ENCODE peak calls at places on chromosome 11, in eight cellular contexts. T is A549; Q is heart left ventricle; R is CD8-positive, alpha-beta T cell; B is endodermal cell; V is transverse colon; I is OCI-LY7; A is tibial nerve. J is an unnamed sample. For H3K4me1 and H3K9me3, the result is how much of the 10 kb centered on the place peaks cover.

GRCh38 chr11:14371249-14371648 is 12.3 kb upstream of the RRAS2 start:
- DNase-seq in T (no peak), Q (no peak), R (no peak), B (no peak), V (no peak), I (no peak), A (no peak), J (no peak)

GRCh38 chr11:71429701-71430100 is 18.5 kb downstream of the DHCR7 start:
- DNase-seq in T (no peak), Q (no peak), R (no peak), B (no peak), V (no peak), I (no peak), A (no peak), J (no peak)

GRCh38 chr11:47572715-47573255 is 6.0 kb downstream of the KBTBD4 start:
- DNase-seq in T (no peak), Q (no peak), R (no peak), B (no peak), V (no peak), I (no peak), A (no peak), J (no peak)

GRCh38 chr11:2302280-2302843 is 549 bp downstream of the TSPAN32 start:
- DNase-seq in T (no peak), Q (peak), R (peak), B (peak), V (no peak), I (no peak), A (no peak), J (peak)

GRCh38 chr11:57116654-57117053 is 65.1 kb upstream of the LRRC55 start:
- DNase-seq in T (peak), Q (no peak), R (no peak), B (peak), V (peak), I (peak), A (no peak), J (peak)

GRCh38 chr11:96706761-96707160 is 316.9 kb downstream of the JRKL start:
- DNase-seq in T (no peak), Q (no peak), R (no peak), B (no peak), V (no peak), I (no peak), A (no peak), J (no peak)

GRCh38 chr11:45924036-45924915 is 1.8 kb downstream of the LARGE2 start:
- DNase-seq in T (no peak), Q (no peak), R (no peak), B (peak), V (peak), I (no peak), A (peak), J (no peak)

GRCh38 chr11:9462172-9462799 is 1.5 kb downstream of the ZNF143 start:
- DNase-seq in T (no peak), Q (no peak), R (no peak), B (no peak), V (no peak), I (peak), A (no peak), J (no peak)

GRCh38 chr11:128759597-128759996 is 65.7 kb downstream of the FLI1 start:
- DNase-seq in T (no peak), Q (no peak), R (no peak), B (no peak), V (no peak), I (no peak), A (no peak), J (no peak)

GRCh38 chr11:16669799-16670415 is 68.5 kb upstream of the C11orf58 start:
- DNase-seq in T (peak), Q (no peak), R (no peak), B (peak), V (no peak), I (no peak), A (no peak), J (no peak)

GRCh38 chr11:74506823-74507222 is 13.3 kb upstream of the LIPT2 start:
- DNase-seq in T (no peak), Q (no peak), R (no peak), B (peak), V (no peak), I (no peak), A (no peak), J (no peak)

DNA sequence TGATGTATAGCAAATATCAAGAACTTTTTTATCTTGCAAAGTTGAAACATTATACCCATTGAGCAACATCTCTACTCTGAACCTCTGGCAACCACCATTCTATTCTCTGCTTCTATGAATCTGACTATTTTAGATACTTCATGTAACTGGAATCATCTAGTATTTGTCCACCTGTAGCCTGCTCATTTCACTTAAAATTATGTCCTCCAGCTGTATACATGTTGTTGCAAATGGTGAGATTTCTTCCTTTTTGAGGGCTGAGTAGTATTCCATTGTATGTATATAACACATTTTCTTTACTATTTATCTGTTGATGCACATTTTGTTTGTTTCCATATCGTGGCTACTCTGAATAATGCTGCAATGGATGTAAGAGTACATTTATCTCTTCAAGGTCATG is 476.3 kb upstream of the LRRC4C start:
- DNase-seq in T (no peak), Q (no peak), R (no peak), B (no peak), V (no peak), I (no peak), A (no peak), J (no peak)
- H3K4me1 ChIP-seq in T (under half), Q (under half), R (under half), B (under half), V (under half), I (under half), A (under half), J (under half)

GRCh38 chr11:64870176-64870892 is 8.1 kb downstream of the EHD1 start:
- DNase-seq in T (no peak), Q (no peak), R (no peak), B (peak), V (peak), I (no peak), A (no peak), J (no peak)

GRCh38 chr11:64868904-64869570 is 9.4 kb downstream of the EHD1 start:
- DNase-seq in T (peak), Q (no peak), R (no peak), B (no peak), V (no peak), I (peak), A (no peak), J (no peak)

GRCh38 chr11:64872790-64873488 is 5.5 kb downstream of the EHD1 start:
- DNase-seq in T (no peak), Q (no peak), R (no peak), B (no peak), V (peak), I (peak), A (no peak), J (no peak)

GRCh38 chr11:64869571-64870175 is 8.7 kb downstream of the EHD1 start:
- DNase-seq in T (no peak), Q (no peak), R (no peak), B (peak), V (no peak), I (no peak), A (no peak), J (peak)

DNA sequence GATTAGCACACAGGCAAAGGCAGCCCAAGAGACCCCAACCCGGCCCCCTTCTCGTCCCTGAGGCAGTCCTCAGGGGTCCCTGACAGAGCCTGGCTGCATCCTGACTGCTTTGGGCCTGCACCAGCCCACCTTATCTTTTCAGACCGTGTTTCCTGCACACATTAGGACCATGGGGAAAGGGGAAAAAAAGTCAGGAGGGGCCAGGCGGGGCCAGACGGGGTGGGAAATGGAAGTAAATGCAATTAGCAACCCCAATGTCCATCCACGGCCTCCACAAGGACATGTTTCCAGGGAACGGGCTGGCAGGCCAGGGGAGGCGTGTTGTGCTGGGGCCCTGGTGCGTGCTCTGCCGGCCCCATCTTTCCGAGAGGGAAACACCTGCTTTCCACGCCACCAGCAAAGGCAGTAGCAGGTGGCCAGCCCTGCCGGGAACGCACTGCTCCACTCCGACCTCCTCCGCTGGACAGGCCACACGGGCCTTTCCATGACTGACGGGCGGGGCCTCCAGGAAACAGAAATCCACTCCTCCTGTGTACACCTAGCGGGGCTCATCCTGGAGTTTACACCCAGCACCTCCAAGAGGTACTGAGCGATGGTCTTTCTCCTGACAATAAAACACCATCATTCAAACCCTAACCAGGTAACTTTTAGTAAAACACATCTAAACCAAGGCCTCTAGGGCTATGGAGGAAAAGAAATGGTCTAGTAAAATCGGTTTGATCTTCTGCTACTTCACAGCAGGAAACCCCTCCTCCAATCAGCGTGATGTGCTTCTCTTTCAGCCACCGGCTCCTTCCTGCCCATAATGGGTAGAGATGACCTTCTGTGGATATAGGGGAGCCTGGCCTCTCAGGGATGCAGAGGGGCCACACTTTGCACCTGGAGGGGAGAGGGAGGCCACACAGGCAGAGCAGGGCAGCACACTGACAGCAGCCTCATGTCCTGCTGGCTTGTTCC is 7.2 kb downstream of the EHD1 start:
- DNase-seq in T (no peak), Q (no peak), R (no peak), B (no peak), V (peak), I (no peak), A (no peak), J (no peak)
- H3K4me3 ChIP-seq in T (no peak), Q (peak), R (peak), B (no peak), V (no peak), I (peak), A (peak), J (no peak)

GRCh38 chr11:91960770-91961169 is 263.8 kb upstream of the FAT3 start:
- DNase-seq in T (no peak), Q (no peak), R (no peak), B (no peak), V (no peak), I (no peak), A (no peak), J (no peak)

GRCh38 chr11:91956711-91957110 is 267.9 kb upstream of the FAT3 start:
- DNase-seq in T (no peak), Q (no peak), R (no peak), B (no peak), V (no peak), I (no peak), A (no peak), J (no peak)

GRCh38 chr11:91955206-91955605 is 269.4 kb upstream of the FAT3 start:
- DNase-seq in T (no peak), Q (no peak), R (no peak), B (no peak), V (no peak), I (no peak), A (no peak), J (no peak)

GRCh38 chr11:91959411-91959810 is 265.2 kb upstream of the FAT3 start:
- DNase-seq in T (no peak), Q (no peak), R (no peak), B (peak), V (no peak), I (no peak), A (no peak), J (no peak)
- H3K9me3 ChIP-seq in T (under half), Q (under half), R (under half), B (half or more), V (under half), I (under half), A (under half), J (under half)

GRCh38 chr11:65489061-65489705 is 9.7 kb upstream of the MALAT1 start:
- DNase-seq in T (no peak), Q (peak), R (no peak), B (peak), V (peak), I (no peak), A (no peak), J (no peak)

GRCh38 chr11:65486570-65487466 is 12.0 kb upstream of the MALAT1 start:
- DNase-seq in T (no peak), Q (no peak), R (no peak), B (no peak), V (no peak), I (no peak), A (no peak), J (no peak)

GRCh38 chr11:65487467-65488272 is 11.2 kb upstream of the MALAT1 start:
- DNase-seq in T (peak), Q (peak), R (no peak), B (peak), V (peak), I (peak), A (peak), J (peak)

GRCh38 chr11:65488273-65489058 is 10.4 kb upstream of the MALAT1 start:
- DNase-seq in T (no peak), Q (no peak), R (no peak), B (no peak), V (peak), I (peak), A (no peak), J (no peak)

GRCh38 chr11:65485820-65486219 is 13.0 kb upstream of the MALAT1 start:
- DNase-seq in T (no peak), Q (no peak), R (no peak), B (no peak), V (no peak), I (no peak), A (no peak), J (no peak)
- H3K4me1 ChIP-seq in T (half or more), Q (half or more), R (under half), B (under half), V (half or more), I (under half), A (under half), J (half or more)

GRCh38 chr11:18720086-18720810 is 5.7 kb downstream of the IGSF22 start:
- DNase-seq in T (no peak), Q (no peak), R (no peak), B (no peak), V (no peak), I (no peak), A (no peak), J (no peak)
- H3K4me3 ChIP-seq in T (no peak), Q (peak), R (peak), B (peak), V (no peak), I (no peak), A (peak), J (no peak)

GRCh38 chr11:59754494-59754858 is 700 bp upstream of the STX3 start:
- DNase-seq in T (no peak), Q (peak), R (peak), B (peak), V (peak), I (peak), A (no peak), J (no peak)
- H3K9me3 ChIP-seq in T (under half), Q (under half), R (under half), B (under half), V (under half), I (under half), A (under half), J (under half)

DNA sequence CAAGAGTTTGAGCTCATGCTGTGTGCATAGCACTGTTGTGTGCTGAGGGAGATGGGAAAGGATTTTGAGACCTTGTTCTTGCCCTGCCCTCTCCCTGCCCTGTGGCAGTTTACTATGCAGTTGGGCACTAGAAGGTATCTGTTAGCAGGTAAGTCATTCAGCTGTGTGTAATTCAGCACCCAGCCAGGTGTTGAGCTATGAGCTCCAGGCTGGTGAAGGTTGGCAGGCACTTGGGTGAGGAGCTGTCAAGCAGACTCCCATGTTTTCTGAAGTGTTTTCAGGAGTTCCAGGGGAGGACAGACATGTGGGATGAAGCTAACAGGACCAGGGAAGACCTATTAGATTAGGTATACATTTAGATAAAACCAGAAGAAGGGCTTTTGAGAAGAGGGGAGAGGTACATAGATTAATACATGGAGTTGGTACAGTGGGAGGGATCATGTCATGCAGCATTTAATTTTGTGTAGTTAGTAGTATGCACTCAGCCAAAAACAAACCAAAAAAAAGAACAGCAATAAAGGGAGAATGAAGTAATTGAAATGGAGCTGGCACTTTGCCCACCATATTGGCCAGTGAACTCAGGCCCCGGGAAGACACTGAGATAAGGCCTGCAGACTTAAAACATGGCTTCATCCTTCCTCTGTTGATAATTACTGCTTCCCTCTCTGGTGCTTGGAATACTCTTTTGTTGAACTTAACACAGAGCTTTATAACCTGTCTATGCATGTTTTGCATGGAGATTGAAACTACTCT is 2.9 kb downstream of the PANX1 start:
- DNase-seq in T (no peak), Q (peak), R (no peak), B (peak), V (no peak), I (no peak), A (no peak), J (no peak)
- H3K4me1 ChIP-seq in T (half or more), Q (half or more), R (under half), B (under half), V (under half), I (under half), A (under half), J (under half)

J was measured in HAP-1.